ENCODE peak calls at places on chromosomes 16 and 17, in five cellular contexts. One of them, this sample, is unnamed.

GRCh38 chr16:17359778-17360177 is 111.0 kb downstream of the XYLT1 start:
- DNase-seq in heart left ventricle: no peak
- DNase-seq in prostate gland: no peak
- DNase-seq in HCT116: no peak
- DNase-seq in uterus: no peak
- DNase-seq in this sample: no peak

GRCh38 chr17:38509008-38509771 is 80.9 kb downstream of the ARHGAP23 start:
- DNase-seq in heart left ventricle: peak
- DNase-seq in prostate gland: peak
- DNase-seq in HCT116: peak
- DNase-seq in uterus: peak
- DNase-seq in this sample: peak

GRCh38 chr17:72118588-72119279 is 2.1 kb upstream of the SOX9 start:
- DNase-seq in heart left ventricle: peak
- DNase-seq in prostate gland: peak
- DNase-seq in HCT116: peak
- DNase-seq in uterus: peak
- DNase-seq in this sample: peak

GRCh38 chr17:68847711-68848110 is 107.5 kb downstream of the ABCA8 start:
- DNase-seq in heart left ventricle: no peak
- DNase-seq in prostate gland: no peak
- DNase-seq in HCT116: no peak
- DNase-seq in uterus: no peak
- DNase-seq in this sample: no peak

GRCh38 chr16:84582958-84583516 is 34.8 kb downstream of the COTL1 start:
- DNase-seq in heart left ventricle: no peak
- DNase-seq in prostate gland: no peak
- DNase-seq in HCT116: no peak
- DNase-seq in uterus: no peak
- DNase-seq in this sample: no peak

GRCh38 chr17:33596904-33597303 is 303.8 kb upstream of the ASIC2 start:
- DNase-seq in heart left ventricle: no peak
- DNase-seq in prostate gland: no peak
- DNase-seq in HCT116: no peak
- DNase-seq in uterus: no peak
- DNase-seq in this sample: no peak

GRCh38 chr16:85302018-85302847 is 190.0 kb upstream of the CIBAR2 start:
- DNase-seq in heart left ventricle: no peak
- DNase-seq in prostate gland: no peak
- DNase-seq in HCT116: peak
- DNase-seq in uterus: peak
- DNase-seq in this sample: no peak

GRCh38 chr17:62781356-62781755 is 26.8 kb downstream of the MARCHF10 start:
- DNase-seq in heart left ventricle: no peak
- DNase-seq in prostate gland: no peak
- DNase-seq in HCT116: no peak
- DNase-seq in uterus: no peak
- DNase-seq in this sample: no peak

GRCh38 chr17:38551121-38551520 is 54.6 kb downstream of the SRCIN1 start:
- DNase-seq in heart left ventricle: no peak
- DNase-seq in prostate gland: no peak
- DNase-seq in HCT116: no peak
- DNase-seq in uterus: no peak
- DNase-seq in this sample: no peak

GRCh38 chr17:40450175-40450574 is 6.9 kb downstream of the IGFBP4 start:
- DNase-seq in heart left ventricle: no peak
- DNase-seq in prostate gland: no peak
- DNase-seq in HCT116: peak
- DNase-seq in uterus: peak
- DNase-seq in this sample: peak

GRCh38 chr16:72530434-72530833 is 358.5 kb upstream of the PMFBP1 start:
- DNase-seq in heart left ventricle: no peak
- DNase-seq in prostate gland: no peak
- DNase-seq in HCT116: peak
- DNase-seq in uterus: no peak
- DNase-seq in this sample: no peak

GRCh38 chr16:55853114-55853513 is 20.2 kb upstream of the CES1 start:
- DNase-seq in heart left ventricle: no peak
- DNase-seq in prostate gland: no peak
- DNase-seq in HCT116: no peak
- DNase-seq in uterus: no peak
- DNase-seq in this sample: no peak

GRCh38 chr17:43599835-43600234 is 53.7 kb upstream of the ETV4 start:
- DNase-seq in heart left ventricle: no peak
- DNase-seq in prostate gland: no peak
- DNase-seq in HCT116: no peak
- DNase-seq in uterus: no peak
- DNase-seq in this sample: no peak

GRCh38 chr16:2911580-2912329 is at the start of gene FLYWCH1:
- DNase-seq in heart left ventricle: peak
- DNase-seq in prostate gland: peak
- DNase-seq in HCT116: peak
- DNase-seq in uterus: peak
- DNase-seq in this sample: peak
- TF ChIP-seq POLR2A in heart left ventricle: peak
- TF ChIP-seq POLR2A in prostate gland: peak
- TF ChIP-seq POLR2A in HCT116: no peak
- TF ChIP-seq POLR2A in uterus: peak
- TF ChIP-seq POLR2A in this sample: no peak

GRCh38 chr16:648786-649589 is at the start of gene WDR90:
- DNase-seq in heart left ventricle: peak
- DNase-seq in prostate gland: peak
- DNase-seq in HCT116: peak
- DNase-seq in uterus: peak
- DNase-seq in this sample: peak
- TF ChIP-seq POLR2A in heart left ventricle: no peak
- TF ChIP-seq POLR2A in prostate gland: peak
- TF ChIP-seq POLR2A in HCT116: peak
- TF ChIP-seq POLR2A in uterus: peak
- TF ChIP-seq POLR2A in this sample: no peak

GRCh38 chr17:36722121-36722902 is 120.9 kb downstream of the MRM1 start:
- DNase-seq in heart left ventricle: peak
- DNase-seq in prostate gland: peak
- DNase-seq in HCT116: no peak
- DNase-seq in uterus: peak
- DNase-seq in this sample: peak
- TF ChIP-seq POLR2A in heart left ventricle: peak
- TF ChIP-seq POLR2A in prostate gland: peak
- TF ChIP-seq POLR2A in HCT116: no peak
- TF ChIP-seq POLR2A in uterus: no peak
- TF ChIP-seq POLR2A in this sample: no peak

DNA sequence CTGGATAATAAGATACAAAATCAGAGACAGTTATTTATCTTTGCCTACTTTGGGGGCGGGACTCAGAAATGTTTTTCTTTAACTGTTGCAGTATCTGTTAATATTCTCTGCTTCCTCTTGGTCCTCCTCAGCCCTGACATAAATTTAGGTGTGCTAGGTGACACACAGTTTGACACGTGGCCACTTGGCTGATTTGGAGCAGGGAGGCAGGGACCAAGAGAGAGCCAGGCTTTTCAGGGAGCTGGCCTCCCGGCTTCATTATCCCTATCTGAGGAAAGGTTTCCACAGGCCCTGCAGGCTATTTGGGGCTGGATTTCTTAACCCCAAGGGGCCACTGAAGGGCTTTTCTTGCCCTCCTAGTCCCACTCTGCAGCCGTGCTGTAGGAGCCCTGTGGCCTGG is 20.1 kb upstream of the NAT9 start:
- DNase-seq in heart left ventricle: no peak
- DNase-seq in prostate gland: no peak
- DNase-seq in HCT116: no peak
- DNase-seq in uterus: no peak
- DNase-seq in this sample: no peak
- TF ChIP-seq POLR2A in heart left ventricle: no peak
- TF ChIP-seq POLR2A in prostate gland: no peak
- TF ChIP-seq POLR2A in HCT116: no peak
- TF ChIP-seq POLR2A in uterus: no peak
- TF ChIP-seq POLR2A in this sample: no peak

DNA sequence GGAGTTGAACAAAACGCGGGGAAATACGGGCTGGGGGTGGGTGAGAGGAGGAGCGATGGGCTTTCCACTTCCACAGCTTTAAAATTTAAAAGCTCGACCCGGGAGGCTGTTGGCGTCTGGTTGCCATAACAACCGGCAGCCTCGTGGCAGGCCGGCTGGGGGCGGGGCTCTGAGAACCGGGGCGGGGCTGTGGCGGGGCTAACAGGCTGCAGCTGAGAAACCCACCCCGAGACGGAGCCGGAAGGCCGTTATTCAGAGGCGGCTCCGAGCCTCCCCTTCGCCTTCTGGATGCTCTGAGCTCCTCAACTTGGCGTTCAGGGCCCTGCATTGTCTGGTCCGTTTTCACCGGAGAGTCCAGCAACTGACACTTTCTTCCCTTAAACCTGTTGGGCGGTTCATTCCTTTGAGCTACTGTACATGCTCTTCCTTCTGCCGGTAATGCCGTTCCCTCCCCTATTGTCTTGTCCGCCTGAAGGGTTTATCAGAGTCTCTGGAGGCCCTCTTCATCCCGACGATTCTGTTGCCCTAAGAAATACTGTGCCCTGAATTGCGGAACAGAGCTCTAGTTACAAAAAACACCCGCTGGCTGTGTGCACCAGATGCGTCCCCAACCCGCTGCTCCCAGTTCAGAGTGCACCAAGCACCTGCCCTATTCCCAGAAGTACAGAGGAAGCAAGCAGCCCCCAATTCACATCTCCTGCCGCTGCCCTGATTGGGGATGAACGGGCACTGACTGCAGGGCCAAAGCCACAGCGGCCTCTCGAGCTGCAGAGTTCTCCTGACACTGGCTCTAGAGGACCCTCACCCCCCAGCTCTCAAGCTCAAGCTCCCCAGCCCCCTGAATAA is 616 bp downstream of the DNAAF8 start:
- DNase-seq in heart left ventricle: peak
- DNase-seq in prostate gland: peak
- DNase-seq in HCT116: peak
- DNase-seq in uterus: peak
- DNase-seq in this sample: peak
- TF ChIP-seq POLR2A in heart left ventricle: peak
- TF ChIP-seq POLR2A in prostate gland: no peak
- TF ChIP-seq POLR2A in HCT116: no peak
- TF ChIP-seq POLR2A in uterus: no peak
- TF ChIP-seq POLR2A in this sample: no peak

GRCh38 chr16:22007509-22008214 is at the start of gene MOSMO:
- DNase-seq in heart left ventricle: peak
- DNase-seq in prostate gland: peak
- DNase-seq in HCT116: no peak
- DNase-seq in uterus: peak
- DNase-seq in this sample: peak
- TF ChIP-seq POLR2A in heart left ventricle: peak
- TF ChIP-seq POLR2A in prostate gland: no peak
- TF ChIP-seq POLR2A in HCT116: no peak
- TF ChIP-seq POLR2A in uterus: no peak
- TF ChIP-seq POLR2A in this sample: no peak

GRCh38 chr17:64603987-64604386 is 58.1 kb downstream of the SMURF2 start:
- DNase-seq in heart left ventricle: no peak
- DNase-seq in prostate gland: no peak
- DNase-seq in HCT116: no peak
- DNase-seq in uterus: no peak
- DNase-seq in this sample: no peak

GRCh38 chr17:64607862-64608565 is 54.1 kb downstream of the SMURF2 start:
- DNase-seq in heart left ventricle: no peak
- DNase-seq in prostate gland: no peak
- DNase-seq in HCT116: no peak
- DNase-seq in uterus: no peak
- DNase-seq in this sample: no peak

GRCh38 chr17:64611374-64611773 is 50.7 kb downstream of the SMURF2 start:
- DNase-seq in heart left ventricle: no peak
- DNase-seq in prostate gland: no peak
- DNase-seq in HCT116: no peak
- DNase-seq in uterus: no peak
- DNase-seq in this sample: no peak

GRCh38 chr17:64614266-64615011 is 47.7 kb downstream of the SMURF2 start:
- DNase-seq in heart left ventricle: no peak
- DNase-seq in prostate gland: no peak
- DNase-seq in HCT116: no peak
- DNase-seq in uterus: no peak
- DNase-seq in this sample: no peak

GRCh38 chr17:64608571-64608981 is 53.5 kb downstream of the SMURF2 start:
- DNase-seq in heart left ventricle: no peak
- DNase-seq in prostate gland: no peak
- DNase-seq in HCT116: no peak
- DNase-seq in uterus: no peak
- DNase-seq in this sample: no peak
- TF ChIP-seq POLR2A in heart left ventricle: no peak
- TF ChIP-seq POLR2A in prostate gland: no peak
- TF ChIP-seq POLR2A in HCT116: no peak
- TF ChIP-seq POLR2A in uterus: no peak
- TF ChIP-seq POLR2A in this sample: no peak

This sample was measured in stomach.